ENCODE peak calls at places on chromosomes 5 and 9, in ten cellular contexts. U is mammary epithelial cell, I is MM.1S, J is HCT116, L is astrocyte, D is PC-3, H is PC-9, S is GM23338, E is hepatocyte, Y is A673. F is an unnamed sample.

GRCh38 chr9:37944266-37944650 is 40.3 kb upstream of the SLC25A51 start:
- DNase-seq in U (no peak), I (no peak), J (no peak), L (peak), D (no peak), H (peak), S (no peak), E (no peak), Y (no peak), F (no peak)

GRCh38 chr9:10130061-10130675 is 482.6 kb downstream of the PTPRD start:
- DNase-seq in U (no peak), I (no peak), J (no peak), L (peak), D (no peak), H (no peak), S (no peak), E (no peak), Y (no peak), F (no peak)

GRCh38 chr9:95511232-95511951 is 5.4 kb downstream of the PTCH1 start:
- DNase-seq in U (peak), I (peak), J (no peak), L (no peak), D (peak), H (peak), S (peak), E (peak), Y (peak), F (peak)

GRCh38 chr5:147439253-147439652 is 70.6 kb downstream of the DPYSL3 start:
- DNase-seq in U (peak), I (no peak), J (no peak), L (no peak), D (no peak), H (no peak), S (no peak), E (no peak), Y (no peak), F (no peak)

GRCh38 chr5:5497132-5497748 is 74.8 kb downstream of the ICE1 start:
- DNase-seq in U (peak), I (peak), J (peak), L (peak), D (peak), H (no peak), S (peak), E (peak), Y (peak), F (peak)

GRCh38 chr9:109843651-109844050 is 63.7 kb downstream of the PALM2AKAP2 start:
- DNase-seq in U (no peak), I (no peak), J (no peak), L (no peak), D (no peak), H (no peak), S (no peak), E (no peak), Y (no peak), F (no peak)

GRCh38 chr5:140677947-140678346 is 4.6 kb upstream of the DND1 start:
- DNase-seq in U (no peak), I (no peak), J (no peak), L (no peak), D (no peak), H (no peak), S (no peak), E (no peak), Y (no peak), F (no peak)

GRCh38 chr5:24103624-24104023 is 541.2 kb downstream of the CDH10 start:
- DNase-seq in U (no peak), I (no peak), J (no peak), L (no peak), D (no peak), H (no peak), S (no peak), E (no peak), Y (no peak), F (no peak)

GRCh38 chr9:125439434-125440272 is 178.0 kb downstream of the GAPVD1 start:
- DNase-seq in U (no peak), I (no peak), J (no peak), L (no peak), D (no peak), H (no peak), S (no peak), E (no peak), Y (no peak), F (no peak)

GRCh38 chr5:89128097-89128496 is 245.1 kb upstream of the MEF2C start:
- DNase-seq in U (peak), I (no peak), J (no peak), L (no peak), D (peak), H (no peak), S (peak), E (no peak), Y (no peak), F (no peak)

GRCh38 chr9:100096378-100096916 is 2.4 kb downstream of the ERP44 start:
- DNase-seq in U (no peak), I (no peak), J (no peak), L (no peak), D (no peak), H (no peak), S (no peak), E (no peak), Y (no peak), F (no peak)

GRCh38 chr9:31677877-31678276 is 706.6 kb upstream of the ACO1 start:
- DNase-seq in U (no peak), I (no peak), J (no peak), L (no peak), D (no peak), H (no peak), S (no peak), E (no peak), Y (no peak), F (no peak)

GRCh38 chr5:125227333-125228075 is 481.1 kb upstream of the ZNF608 start:
- DNase-seq in U (no peak), I (no peak), J (peak), L (peak), D (peak), H (no peak), S (peak), E (peak), Y (peak), F (no peak)

GRCh38 chr5:38551020-38552017 is 5.1 kb downstream of the LIFR start:
- DNase-seq in U (peak), I (peak), J (peak), L (peak), D (peak), H (no peak), S (peak), E (peak), Y (peak), F (no peak)

GRCh38 chr5:10192309-10192708 is 57.4 kb downstream of the ATPSCKMT start:
- DNase-seq in U (no peak), I (no peak), J (no peak), L (peak), D (peak), H (no peak), S (no peak), E (no peak), Y (no peak), F (no peak)

GRCh38 chr9:133167096-133167695 is 3.5 kb upstream of the GBGT1 start:
- DNase-seq in U (no peak), I (no peak), J (no peak), L (no peak), D (no peak), H (peak), S (no peak), E (no peak), Y (no peak), F (no peak)

GRCh38 chr5:135307143-135307903 is 91.7 kb downstream of the MACROH2A1 start:
- DNase-seq in U (no peak), I (no peak), J (no peak), L (no peak), D (no peak), H (no peak), S (peak), E (peak), Y (no peak), F (no peak)

GRCh38 chr5:176835918-176836317 is 25.6 kb downstream of the UNC5A start:
- DNase-seq in U (no peak), I (no peak), J (no peak), L (no peak), D (no peak), H (no peak), S (no peak), E (no peak), Y (no peak), F (no peak)

GRCh38 chr5:71922584-71923106 is 184.6 kb upstream of the MAP1B start:
- DNase-seq in U (peak), I (no peak), J (peak), L (peak), D (peak), H (peak), S (no peak), E (peak), Y (peak), F (no peak)

GRCh38 chr5:80389575-80389974 is 18.3 kb upstream of the ZFYVE16 start:
- DNase-seq in U (no peak), I (no peak), J (no peak), L (no peak), D (no peak), H (no peak), S (no peak), E (no peak), Y (no peak), F (no peak)

GRCh38 chr5:89277791-89278190 is 394.8 kb upstream of the MEF2C start:
- DNase-seq in U (peak), I (no peak), J (no peak), L (peak), D (peak), H (no peak), S (no peak), E (no peak), Y (no peak), F (no peak)

GRCh38 chr9:134863306-134863902 is 17.2 kb upstream of the FCN2 start:
- DNase-seq in U (no peak), I (no peak), J (no peak), L (no peak), D (no peak), H (no peak), S (no peak), E (no peak), Y (no peak), F (no peak)

GRCh38 chr5:150590979-150591411 is 49.5 kb upstream of the SYNPO start:
- DNase-seq in U (no peak), I (no peak), J (no peak), L (peak), D (no peak), H (no peak), S (peak), E (peak), Y (no peak), F (no peak)

GRCh38 chr9:129480227-129480626 is 140.7 kb downstream of the C9orf50 start:
- DNase-seq in U (no peak), I (no peak), J (no peak), L (no peak), D (no peak), H (no peak), S (no peak), E (no peak), Y (no peak), F (no peak)

GRCh38 chr9:3848445-3849114 is 322.8 kb upstream of the RFX3 start:
- DNase-seq in U (peak), I (no peak), J (no peak), L (no peak), D (peak), H (no peak), S (peak), E (peak), Y (peak), F (no peak)

GRCh38 chr5:110884005-110884404 is 145.2 kb downstream of the SLC25A46 start:
- DNase-seq in U (peak), I (no peak), J (no peak), L (peak), D (peak), H (no peak), S (no peak), E (no peak), Y (no peak), F (no peak)

GRCh38 chr5:63401434-63402046 is 560.7 kb downstream of the HTR1A start:
- DNase-seq in U (peak), I (peak), J (peak), L (peak), D (peak), H (no peak), S (peak), E (peak), Y (peak), F (peak)

GRCh38 chr9:88532320-88532719 is 2.7 kb upstream of the NXNL2 start:
- DNase-seq in U (no peak), I (no peak), J (no peak), L (peak), D (no peak), H (no peak), S (peak), E (peak), Y (peak), F (no peak)

DNA sequence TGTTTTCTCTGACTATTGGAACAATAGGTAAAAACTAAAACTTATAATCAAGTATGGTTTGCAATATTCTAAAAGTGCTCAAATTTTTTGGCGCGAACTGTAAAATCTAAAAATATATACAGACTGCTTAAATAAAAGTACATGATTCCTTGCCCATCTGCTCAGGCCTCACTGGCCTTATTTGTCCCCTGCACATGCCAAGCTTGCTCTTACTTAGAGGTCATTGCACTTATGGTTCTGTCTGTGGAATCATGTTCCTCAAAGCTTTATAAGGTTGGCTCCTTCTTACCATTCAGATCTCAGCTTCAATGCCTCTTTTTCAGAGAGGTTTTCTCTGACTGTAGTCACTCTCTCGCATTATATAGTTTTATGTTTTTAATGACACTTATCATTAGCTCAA is 54.5 kb upstream of the SMARCA2 start:
- DNase-seq in U (no peak), I (no peak), J (no peak), L (no peak), D (no peak), H (no peak), S (no peak), E (no peak), Y (no peak), F (no peak)
- TF ChIP-seq EZH2 in U (no peak), I (no peak), J (no peak), L (no peak), D (no peak), H (no peak), S (no peak), E (no peak), Y (no peak), F (no peak)

GRCh38 chr5:45035991-45036390 is 227.2 kb downstream of the MRPS30 start:
- DNase-seq in U (no peak), I (no peak), J (no peak), L (no peak), D (no peak), H (no peak), S (no peak), E (no peak), Y (no peak), F (no peak)
- H3K4me3 ChIP-seq in U (no peak), I (no peak), J (no peak), L (no peak), D (no peak), H (no peak), S (no peak), E (no peak), Y (no peak), F (no peak)

GRCh38 chr5:67963789-67964519 is 251.6 kb upstream of the PIK3R1 start:
- DNase-seq in U (peak), I (no peak), J (no peak), L (no peak), D (no peak), H (no peak), S (no peak), E (no peak), Y (no peak), F (no peak)

GRCh38 chr5:67969176-67969575 is 246.4 kb upstream of the PIK3R1 start:
- DNase-seq in U (no peak), I (no peak), J (no peak), L (no peak), D (no peak), H (no peak), S (no peak), E (no peak), Y (no peak), F (no peak)

GRCh38 chr5:67966712-67967111 is 248.8 kb upstream of the PIK3R1 start:
- DNase-seq in U (no peak), I (no peak), J (no peak), L (no peak), D (no peak), H (no peak), S (no peak), E (no peak), Y (no peak), F (no peak)

GRCh38 chr5:67960939-67961338 is 254.6 kb upstream of the PIK3R1 start:
- DNase-seq in U (peak), I (no peak), J (no peak), L (no peak), D (no peak), H (no peak), S (no peak), E (no peak), Y (no peak), F (no peak)

GRCh38 chr5:67964619-67965018 is 250.9 kb upstream of the PIK3R1 start:
- DNase-seq in U (no peak), I (no peak), J (no peak), L (no peak), D (no peak), H (no peak), S (no peak), E (no peak), Y (no peak), F (no peak)
- TF ChIP-seq CTCF in U (no peak), I (no peak), J (no peak), L (no peak), D (no peak), H (no peak), S (no peak), E (no peak), Y (no peak), F (no peak)

GRCh38 chr5:123089971-123090640 is 1.1 kb downstream of the PRDM6 start:
- DNase-seq in U (no peak), I (no peak), J (no peak), L (no peak), D (no peak), H (no peak), S (peak), E (peak), Y (no peak), F (no peak)
- TF ChIP-seq EZH2 in U (no peak), I (no peak), J (no peak), L (peak), D (peak), H (no peak), S (no peak), E (no peak), Y (peak), F (no peak)

GRCh38 chr9:33140406-33141360 is 26.5 kb downstream of the B4GALT1 start:
- DNase-seq in U (no peak), I (no peak), J (no peak), L (no peak), D (no peak), H (no peak), S (no peak), E (no peak), Y (no peak), F (no peak)
- H3K4me3 ChIP-seq in U (no peak), I (no peak), J (no peak), L (no peak), D (no peak), H (no peak), S (no peak), E (no peak), Y (no peak), F (no peak)

GRCh38 chr5:160266752-160267345 is 37.5 kb downstream of the FABP6 start:
- DNase-seq in U (no peak), I (no peak), J (no peak), L (no peak), D (no peak), H (no peak), S (peak), E (no peak), Y (no peak), F (no peak)
- TF ChIP-seq CTCF in U (no peak), I (no peak), J (peak), L (no peak), D (no peak), H (no peak), S (peak), E (no peak), Y (no peak), F (no peak)

DNA sequence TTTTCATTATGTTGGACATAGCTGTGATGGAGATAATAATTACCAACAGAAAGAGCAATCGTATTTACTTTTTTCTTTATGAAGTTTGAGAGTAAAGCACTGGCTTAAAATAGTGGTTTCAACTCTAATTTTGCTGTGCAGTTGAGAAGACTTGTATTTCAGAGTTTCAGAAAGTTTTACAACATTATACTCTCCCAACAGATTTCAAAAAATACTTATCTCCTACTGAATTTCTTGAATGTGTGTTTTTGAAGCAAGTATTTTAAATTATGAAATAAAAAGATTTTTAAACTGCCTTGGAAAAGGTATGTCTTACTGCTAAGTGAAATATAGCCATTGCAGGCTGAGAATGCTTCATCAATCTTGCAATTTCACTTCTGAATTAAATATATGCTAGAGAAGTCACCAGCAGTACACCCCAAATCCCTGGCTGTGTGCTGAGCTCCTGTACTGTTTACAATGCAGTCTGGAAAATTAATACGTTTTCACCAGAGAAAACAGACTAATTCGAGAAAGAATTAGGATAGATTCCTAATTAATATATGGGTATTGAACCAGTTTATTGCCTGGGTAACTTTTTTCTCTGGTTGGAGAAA is 3.0 kb downstream of the PRDM6 start:
- DNase-seq in U (no peak), I (no peak), J (no peak), L (no peak), D (peak), H (no peak), S (no peak), E (no peak), Y (no peak), F (no peak)
- TF ChIP-seq EZH2 in U (no peak), I (no peak), J (no peak), L (no peak), D (no peak), H (no peak), S (peak), E (no peak), Y (no peak), F (no peak)

GRCh38 chr9:136646827-136647711 is 15.6 kb upstream of the EGFL7 start:
- DNase-seq in U (no peak), I (no peak), J (no peak), L (no peak), D (no peak), H (no peak), S (no peak), E (no peak), Y (no peak), F (no peak)

GRCh38 chr9:136650648-136651047 is 12.1 kb upstream of the EGFL7 start:
- DNase-seq in U (no peak), I (no peak), J (no peak), L (no peak), D (no peak), H (no peak), S (no peak), E (no peak), Y (no peak), F (no peak)

GRCh38 chr9:136645903-136646754 is 16.6 kb upstream of the EGFL7 start:
- DNase-seq in U (no peak), I (no peak), J (no peak), L (no peak), D (no peak), H (no peak), S (peak), E (peak), Y (no peak), F (no peak)

GRCh38 chr9:136651859-136652258 is 10.9 kb upstream of the EGFL7 start:
- DNase-seq in U (no peak), I (no peak), J (no peak), L (no peak), D (no peak), H (no peak), S (no peak), E (no peak), Y (no peak), F (no peak)

DNA sequence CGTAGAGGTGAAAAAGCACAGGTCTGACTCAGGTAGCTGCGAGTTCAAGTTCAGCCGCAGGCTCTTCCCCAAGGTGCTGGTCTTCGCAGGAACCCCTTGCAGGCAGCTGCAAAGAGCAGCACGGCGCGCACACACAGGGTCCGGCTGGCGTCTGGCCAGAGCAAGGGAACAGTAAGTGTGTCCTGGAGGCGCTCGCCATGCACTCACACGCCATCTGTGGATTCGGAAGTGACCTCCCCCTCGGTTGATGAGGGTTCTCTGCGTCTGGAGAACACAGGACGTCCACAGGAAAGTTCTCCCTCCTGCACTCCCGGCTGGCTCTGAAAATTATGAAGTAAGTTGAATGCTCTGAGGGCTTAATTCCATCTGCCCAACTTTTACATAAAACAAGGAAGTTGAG is 14.0 kb upstream of the EGFL7 start:
- DNase-seq in U (no peak), I (no peak), J (no peak), L (no peak), D (no peak), H (no peak), S (no peak), E (no peak), Y (no peak), F (no peak)
- H3K4me3 ChIP-seq in U (no peak), I (no peak), J (no peak), L (no peak), D (no peak), H (no peak), S (no peak), E (no peak), Y (no peak), F (no peak)

DNA sequence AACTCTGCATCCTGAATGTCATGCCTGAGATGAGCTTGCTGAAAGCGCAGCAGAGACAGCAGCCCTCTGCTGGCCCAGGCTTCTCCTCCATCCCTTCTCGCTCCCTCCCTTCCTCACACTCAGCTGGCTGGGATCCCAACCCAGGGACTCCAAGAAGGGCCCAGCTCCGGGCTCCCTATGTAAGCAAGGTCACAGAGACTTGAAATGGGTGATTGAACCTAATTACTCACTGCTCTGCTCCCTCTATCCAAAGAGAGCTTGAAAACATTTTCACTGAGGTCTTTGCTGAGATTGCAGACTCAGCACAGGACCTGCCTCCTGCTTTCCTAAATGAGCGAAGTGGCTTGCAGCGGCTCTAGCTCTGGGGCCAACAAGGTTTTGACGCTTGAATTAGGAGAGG is 42.8 kb downstream of the RAPGEF1 start:
- DNase-seq in U (no peak), I (no peak), J (no peak), L (peak), D (no peak), H (no peak), S (peak), E (no peak), Y (no peak), F (no peak)
- TF ChIP-seq CTCF in U (no peak), I (no peak), J (no peak), L (no peak), D (no peak), H (no peak), S (peak), E (no peak), Y (no peak), F (no peak)

F was measured in DND-41.